ENCODE peak calls at places on chromosomes 7 and 10, in four cellular contexts. D, I, B and O are unnamed samples.

GRCh38 chr7:5425507-5426225 is 2.0 kb upstream of the TNRC18 start:
- DNase-seq in B (peak), D (peak), I (peak), O (peak)

GRCh38 chr7:13990319-13990983 is 985 bp upstream of the ETV1 start:
- DNase-seq in D (peak), B (peak), I (peak), O (no peak)

GRCh38 chr10:119253433-119254174 is 46.2 kb downstream of the GRK5 start:
- DNase-seq in I (peak), D (peak), B (peak), O (no peak)

GRCh38 chr10:107589081-107589480 is 424.6 kb upstream of the SORCS1 start:
- DNase-seq in D (no peak), I (no peak), B (no peak), O (no peak)

GRCh38 chr10:11757452-11757819 is 15.3 kb downstream of the ECHDC3 start:
- DNase-seq in D (peak), I (no peak), B (no peak), O (peak)

GRCh38 chr10:90857635-90858488 is at the start of gene HTR7:
- DNase-seq in I (peak), B (peak), D (peak), O (peak)

GRCh38 chr10:76251773-76252617 is 820.6 kb downstream of the LRMDA start:
- DNase-seq in D (peak), I (no peak), B (no peak), O (no peak)

GRCh38 chr10:99345350-99345749 is 16.2 kb downstream of the CNNM1 start:
- DNase-seq in B (no peak), D (peak), I (peak), O (no peak)

GRCh38 chr10:4514445-4515108 is 311.4 kb upstream of the AKR1E2 start:
- DNase-seq in I (no peak), B (no peak), D (no peak), O (no peak)

GRCh38 chr10:90787906-90788491 is 69.8 kb downstream of the HTR7 start:
- DNase-seq in D (peak), B (peak), I (peak), O (no peak)

GRCh38 chr7:33880787-33881186 is 24.6 kb upstream of the BMPER start:
- DNase-seq in D (peak), I (no peak), B (no peak), O (no peak)

GRCh38 chr7:48384180-48384752 is 213.0 kb downstream of the ABCA13 start:
- DNase-seq in D (no peak), I (no peak), B (no peak), O (no peak)

GRCh38 chr7:48387916-48388315 is 216.7 kb downstream of the ABCA13 start:
- DNase-seq in D (no peak), I (no peak), B (no peak), O (no peak)

GRCh38 chr7:48388922-48389321 is 217.7 kb downstream of the ABCA13 start:
- DNase-seq in D (no peak), B (no peak), I (no peak), O (no peak)

GRCh38 chr7:48390381-48391327 is 219.4 kb downstream of the ABCA13 start:
- DNase-seq in D (no peak), I (no peak), B (no peak), O (no peak)

GRCh38 chr7:48389977-48390376 is 218.7 kb downstream of the ABCA13 start:
- DNase-seq in I (no peak), D (no peak), B (no peak), O (no peak)
- TF ChIP-seq CTCF in I (no peak), D (no peak), B (no peak), O (no peak)

DNA sequence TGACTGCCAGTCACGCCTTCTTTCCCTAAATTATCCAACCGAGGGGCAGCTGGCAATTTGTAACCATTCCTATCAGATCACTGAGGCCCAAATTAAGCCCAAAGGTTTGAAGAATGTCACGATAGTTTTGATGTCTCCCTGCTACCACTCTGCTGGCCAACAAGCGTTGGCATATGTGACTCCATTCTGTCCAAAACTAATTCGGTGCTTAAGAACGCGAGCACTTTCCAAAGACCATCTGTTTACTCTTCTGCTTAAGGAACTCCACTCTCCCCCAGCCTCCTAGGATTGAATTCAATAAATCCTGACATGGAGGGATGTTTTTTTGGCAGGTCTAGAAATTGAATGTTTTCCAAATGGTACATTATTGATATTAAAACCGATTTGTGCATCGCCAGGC is 131.5 kb upstream of the CTBP2 start:
- DNase-seq in D (no peak), B (no peak), I (no peak), O (no peak)
- TF ChIP-seq CTCF in D (no peak), B (no peak), I (no peak), O (no peak)

DNA sequence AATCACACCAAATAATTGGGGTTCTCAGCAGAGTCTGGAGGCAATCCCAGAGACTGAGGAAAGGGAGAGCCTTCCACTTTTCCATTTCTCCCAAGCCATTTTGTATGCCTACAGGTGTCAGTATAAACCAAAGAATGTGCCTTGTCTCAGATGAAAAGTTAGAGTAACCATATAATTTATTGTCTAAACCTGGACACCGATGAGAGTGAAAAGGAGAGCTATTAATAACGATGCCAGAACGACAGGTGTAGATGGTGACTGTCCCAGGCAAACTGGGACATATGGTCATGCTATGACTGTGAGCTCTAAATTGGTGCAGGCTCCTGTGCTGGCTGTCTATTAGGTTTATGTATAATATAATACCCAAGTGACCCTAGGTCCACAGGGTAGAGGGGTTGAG is 219.6 kb downstream of the ARHGAP12 start:
- DNase-seq in D (no peak), B (no peak), I (no peak), O (no peak)
- TF ChIP-seq CTCF in D (peak), B (no peak), I (no peak), O (no peak)

GRCh38 chr10:114716811-114717404 is 58.8 kb upstream of the ABLIM1 start:
- DNase-seq in I (no peak), D (no peak), B (no peak), O (no peak)
- TF ChIP-seq CTCF in I (no peak), D (no peak), B (no peak), O (no peak)

GRCh38 chr10:79142522-79143309 is 74.0 kb downstream of the ZMIZ1 start:
- DNase-seq in B (no peak), I (no peak), D (no peak), O (no peak)
- TF ChIP-seq CTCF in B (no peak), I (peak), D (peak), O (no peak)

GRCh38 chr7:134619627-134620331 is 26.9 kb upstream of the BPGM start:
- DNase-seq in B (no peak), D (peak), I (no peak), O (no peak)

GRCh38 chr7:134625571-134625970 is 21.1 kb upstream of the BPGM start:
- DNase-seq in B (no peak), D (peak), I (no peak), O (no peak)

GRCh38 chr7:134618756-134619530 is 27.7 kb upstream of the BPGM start:
- DNase-seq in I (no peak), B (no peak), D (peak), O (no peak)

GRCh38 chr7:134623193-134623592 is 23.5 kb upstream of the BPGM start:
- DNase-seq in I (no peak), B (no peak), D (no peak), O (no peak)

DNA sequence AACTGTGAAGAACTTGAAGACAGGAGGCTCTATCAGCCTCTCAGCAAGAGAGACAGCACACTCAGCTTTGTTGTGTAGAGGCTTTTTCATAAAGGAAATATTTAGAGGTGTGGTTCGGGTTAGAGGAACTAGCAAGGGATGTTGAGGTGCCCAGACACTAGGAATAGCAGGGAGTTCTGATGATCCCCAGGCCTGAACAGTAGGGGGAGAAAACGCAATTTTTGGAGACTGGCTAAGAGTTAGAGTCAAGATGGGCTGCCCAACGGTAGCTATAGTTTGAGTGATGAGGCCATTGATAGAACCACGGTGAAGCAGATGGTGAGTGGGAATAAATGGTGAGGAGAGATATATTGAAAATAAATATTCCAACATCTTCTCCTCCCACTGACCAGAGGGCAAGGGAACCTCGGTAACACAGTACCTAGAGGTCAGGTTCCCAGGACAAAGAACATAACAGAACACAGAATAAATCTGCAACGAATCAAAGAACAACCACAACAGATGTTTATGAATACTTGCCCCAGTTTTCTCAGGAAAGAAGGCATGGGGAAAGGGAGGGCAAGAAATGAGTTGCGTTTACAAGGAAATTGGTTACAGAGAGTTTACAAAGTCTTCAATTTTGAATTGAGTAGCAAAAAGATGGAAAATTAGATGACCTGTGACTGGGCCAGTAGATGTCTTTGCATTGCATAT is 24.2 kb upstream of the BPGM start:
- DNase-seq in B (no peak), I (no peak), D (no peak), O (no peak)
- TF ChIP-seq CTCF in B (no peak), I (no peak), D (no peak), O (no peak)

GRCh38 chr10:122327237-122328206 is 47.0 kb upstream of the PLEKHA1 start:
- DNase-seq in B (no peak), D (no peak), I (no peak), O (no peak)

GRCh38 chr10:122328676-122329075 is 45.8 kb upstream of the PLEKHA1 start:
- DNase-seq in B (no peak), I (no peak), D (no peak), O (no peak)

GRCh38 chr10:122331100-122331499 is 43.4 kb upstream of the PLEKHA1 start:
- DNase-seq in B (no peak), I (no peak), D (no peak), O (no peak)

GRCh38 chr10:122331615-122332446 is 42.7 kb upstream of the PLEKHA1 start:
- DNase-seq in I (peak), D (no peak), B (no peak), O (no peak)

DNA sequence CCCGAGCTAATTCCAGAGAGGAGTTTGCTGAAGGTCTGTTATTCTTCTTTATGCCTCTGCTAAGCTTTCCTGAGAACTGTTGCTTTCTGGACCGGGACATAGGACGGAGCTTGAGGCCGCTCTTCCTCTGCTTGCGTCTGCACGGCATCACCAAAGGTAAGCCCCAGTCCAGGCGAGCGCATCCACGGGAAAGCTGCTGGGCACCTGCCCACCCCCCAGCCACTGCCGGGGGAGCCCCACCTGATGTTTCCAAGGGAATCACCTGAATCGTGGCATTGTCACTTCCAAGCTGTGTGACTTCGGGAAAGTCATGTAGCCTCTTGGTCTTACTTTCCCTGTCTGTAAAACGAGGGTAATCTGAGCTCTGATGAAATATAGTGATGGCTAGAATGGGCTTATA is 45.1 kb upstream of the PLEKHA1 start:
- DNase-seq in D (no peak), I (no peak), B (no peak), O (no peak)
- TF ChIP-seq CTCF in D (no peak), I (no peak), B (no peak), O (no peak)

DNA sequence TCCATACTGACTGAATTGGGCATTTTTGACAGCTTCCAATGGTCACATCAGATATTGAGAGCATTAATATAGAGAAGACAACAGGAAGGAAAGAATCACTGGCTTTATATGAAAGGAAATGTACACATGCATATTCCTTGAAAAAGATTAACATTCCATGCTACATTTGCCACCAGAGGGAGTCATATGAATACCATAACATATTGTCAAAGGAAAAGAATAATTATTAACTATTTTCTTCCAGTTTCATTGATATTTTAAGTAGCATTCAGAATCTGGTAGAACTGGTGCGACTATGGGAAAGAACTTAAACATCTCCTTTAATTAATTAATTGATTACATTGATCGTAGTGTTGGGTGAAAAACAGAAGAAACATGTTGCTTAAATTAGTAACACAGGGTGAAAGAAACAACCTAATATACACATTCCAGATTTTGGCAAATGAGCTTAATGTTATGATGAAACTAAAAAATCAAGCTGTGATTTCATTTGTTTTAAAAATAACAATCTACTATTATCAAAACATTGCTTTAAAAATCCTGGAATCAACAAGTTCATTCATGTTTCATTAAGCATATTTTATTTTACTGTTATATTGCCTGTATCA is 71.5 kb downstream of the GPR85 start:
- DNase-seq in D (peak), I (peak), B (no peak), O (no peak)
- TF ChIP-seq CTCF in D (peak), I (peak), B (no peak), O (peak)